ENCODE peak calls at places on chromosomes 4 and X, in nine cellular contexts. G is WTC11, B is omental fat pad, J is cardiac muscle cell, M is uterus, R is endothelial cell, I is WERI-Rb-1, H is epithelial cell of esophagus, E is fibroblast of the aortic adventitia. D is an unnamed sample.

GRCh38 chrX:17967888-17968287 is 106.8 kb upstream of the RAI2 start:
- DNase-seq in G (no peak), B (no peak), J (no peak), M (no peak), R (no peak), I (no peak), H (peak), E (no peak), D (no peak)

GRCh38 chr4:162341533-162341932 is 177.7 kb upstream of the FSTL5 start:
- DNase-seq in G (no peak), B (no peak), J (no peak), M (no peak), R (no peak), I (no peak), H (no peak), E (no peak), D (no peak)

GRCh38 chr4:15778742-15779231 is 659 bp downstream of the CD38 start:
- DNase-seq in G (peak), B (no peak), J (peak), M (peak), R (peak), I (no peak), H (no peak), E (peak), D (peak)

GRCh38 chr4:106594291-106594952 is 225.8 kb upstream of the GIMD1 start:
- DNase-seq in G (no peak), B (no peak), J (no peak), M (no peak), R (no peak), I (no peak), H (peak), E (no peak), D (no peak)

GRCh38 chrX:63855896-63856295 is 70.9 kb upstream of the ARHGEF9 start:
- DNase-seq in G (no peak), B (no peak), J (no peak), M (no peak), R (no peak), I (no peak), H (peak), E (no peak), D (no peak)

GRCh38 chr4:6991771-6992557 is 51.2 kb upstream of the TADA2B start:
- DNase-seq in G (no peak), B (no peak), J (peak), M (peak), R (no peak), I (no peak), H (peak), E (peak), D (no peak)

GRCh38 chr4:159197260-159197884 is 94.5 kb downstream of the RAPGEF2 start:
- DNase-seq in G (no peak), B (no peak), J (no peak), M (no peak), R (no peak), I (no peak), H (no peak), E (no peak), D (no peak)

GRCh38 chrX:46220822-46221221 is 324.4 kb downstream of the ZNF674 start:
- DNase-seq in G (no peak), B (no peak), J (no peak), M (no peak), R (no peak), I (no peak), H (no peak), E (no peak), D (no peak)

GRCh38 chr4:182643801-182644311 is 273.3 kb downstream of the DCTD start:
- DNase-seq in G (no peak), B (no peak), J (peak), M (no peak), R (no peak), I (no peak), H (peak), E (peak), D (no peak)

GRCh38 chrX:49172280-49172780 is 632 bp downstream of the PLP2 start:
- DNase-seq in G (no peak), B (no peak), J (peak), M (peak), R (no peak), I (no peak), H (peak), E (peak), D (peak)

GRCh38 chrX:45743081-45743533 is 542.4 kb upstream of the DIPK2B start:
- DNase-seq in G (peak), B (no peak), J (no peak), M (no peak), R (no peak), I (peak), H (peak), E (no peak), D (no peak)

GRCh38 chr4:185708348-185708747 is 103.6 kb downstream of the SORBS2 start:
- DNase-seq in G (no peak), B (no peak), J (peak), M (no peak), R (no peak), I (no peak), H (peak), E (peak), D (no peak)

GRCh38 chr4:159042097-159042605 is 60.7 kb upstream of the RAPGEF2 start:
- DNase-seq in G (no peak), B (no peak), J (peak), M (no peak), R (no peak), I (no peak), H (no peak), E (no peak), D (peak)

GRCh38 chr4:41327770-41328169 is 71.0 kb downstream of the UCHL1 start:
- DNase-seq in G (peak), B (no peak), J (no peak), M (no peak), R (no peak), I (no peak), H (peak), E (no peak), D (no peak)

GRCh38 chr4:168540086-168540864 is 43.4 kb downstream of the PALLD start:
- DNase-seq in G (no peak), B (no peak), J (no peak), M (no peak), R (no peak), I (peak), H (peak), E (peak), D (no peak)

GRCh38 chr4:2497931-2498330 is 29.0 kb downstream of the RNF4 start:
- DNase-seq in G (no peak), B (no peak), J (no peak), M (no peak), R (no peak), I (no peak), H (no peak), E (no peak), D (peak)

GRCh38 chr4:152674359-152674758 is 5.4 kb downstream of the TMEM154 start:
- DNase-seq in G (no peak), B (no peak), J (no peak), M (no peak), R (no peak), I (no peak), H (no peak), E (no peak), D (no peak)

GRCh38 chr4:97394653-97395052 is 748.6 kb downstream of the STPG2 start:
- DNase-seq in G (no peak), B (no peak), J (no peak), M (no peak), R (no peak), I (no peak), H (peak), E (no peak), D (no peak)

GRCh38 chr4:108135549-108136209 is 33.1 kb downstream of the LEF1 start:
- DNase-seq in G (peak), B (no peak), J (no peak), M (no peak), R (no peak), I (peak), H (peak), E (no peak), D (no peak)

GRCh38 chr4:164847967-164848649 is 28.9 kb upstream of the APELA start:
- DNase-seq in G (no peak), B (no peak), J (no peak), M (no peak), R (no peak), I (no peak), H (no peak), E (no peak), D (no peak)

GRCh38 chr4:85747871-85748491 is 273.0 kb downstream of the ARHGAP24 start:
- DNase-seq in G (peak), B (no peak), J (peak), M (no peak), R (peak), I (peak), H (peak), E (peak), D (peak)

GRCh38 chr4:113534698-113535097 is 226.8 kb downstream of the CAMK2D start:
- DNase-seq in G (no peak), B (no peak), J (peak), M (no peak), R (no peak), I (no peak), H (peak), E (peak), D (no peak)

GRCh38 chrX:13311560-13311959 is 8.3 kb downstream of the ATXN3L start:
- DNase-seq in G (no peak), B (no peak), J (no peak), M (no peak), R (no peak), I (no peak), H (no peak), E (no peak), D (no peak)

GRCh38 chrX:70062076-70062475 is at the start of gene OTUD6A:
- DNase-seq in G (peak), B (no peak), J (no peak), M (no peak), R (no peak), I (no peak), H (no peak), E (no peak), D (no peak)

GRCh38 chr4:4226606-4227438 is at the start of gene OTOP1:
- DNase-seq in G (no peak), B (no peak), J (no peak), M (no peak), R (no peak), I (no peak), H (no peak), E (no peak), D (no peak)

GRCh38 chr4:55733874-55734437 is 85.6 kb upstream of the EXOC1L start:
- DNase-seq in G (no peak), B (peak), J (peak), M (peak), R (no peak), I (no peak), H (peak), E (peak), D (no peak)

GRCh38 chrX:85084770-85085393 is 81.2 kb downstream of the APOOL start:
- DNase-seq in G (no peak), B (no peak), J (peak), M (no peak), R (peak), I (no peak), H (peak), E (peak), D (peak)

GRCh38 chr4:47383829-47384427 is 79.6 kb downstream of the COMMD8 start:
- DNase-seq in G (no peak), B (no peak), J (peak), M (no peak), R (no peak), I (no peak), H (peak), E (peak), D (peak)

GRCh38 chr4:169774466-169775445 is 17.0 kb upstream of the HPF1 start:
- DNase-seq in G (peak), B (no peak), J (peak), M (no peak), R (peak), I (no peak), H (no peak), E (no peak), D (no peak)

GRCh38 chr4:73311428-73311827 is 52.8 kb upstream of the ANKRD17 start:
- DNase-seq in G (no peak), B (no peak), J (peak), M (no peak), R (no peak), I (no peak), H (peak), E (peak), D (no peak)
- TF ChIP-seq CTCF in G (no peak), B (no peak), J (peak), M (no peak), R (peak), I (no peak), H (peak), E (peak), D (peak)

GRCh38 chrX:68945603-68946228 is 116.9 kb downstream of the EFNB1 start:
- DNase-seq in G (peak), B (no peak), J (peak), M (no peak), R (peak), I (peak), H (peak), E (peak), D (peak)
- TF ChIP-seq CTCF in G (peak), B (no peak), J (peak), M (no peak), R (peak), I (peak), H (peak), E (peak), D (peak)

DNA sequence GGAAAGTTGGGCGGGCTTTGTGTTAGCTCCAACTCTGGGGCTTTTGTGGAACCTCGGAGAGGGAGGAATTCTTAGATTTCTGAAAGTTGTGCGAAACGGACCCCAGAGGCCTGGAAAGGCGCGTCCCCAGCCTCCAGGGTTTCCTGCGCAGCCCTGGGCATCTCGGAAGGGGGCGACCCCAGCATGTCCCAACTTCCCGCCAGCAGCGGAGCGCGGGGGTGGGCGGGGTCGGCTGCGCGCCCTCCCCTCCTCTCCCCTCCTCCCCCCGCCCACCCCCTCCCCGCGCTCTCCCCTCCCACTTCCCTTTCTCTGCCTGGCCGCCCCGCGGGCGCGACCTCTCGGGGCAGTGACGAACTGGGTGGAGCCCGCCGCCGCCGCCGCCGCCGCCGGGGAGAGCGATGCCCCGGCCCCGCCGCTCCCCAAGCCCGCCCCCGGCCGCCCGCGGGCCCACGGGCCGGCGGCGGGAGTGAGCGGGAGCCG is 16.8 kb downstream of the PTTG2 start:
- DNase-seq in G (peak), B (peak), J (peak), M (peak), R (peak), I (peak), H (peak), E (peak), D (peak)
- TF ChIP-seq CTCF in G (no peak), B (no peak), J (no peak), M (no peak), R (no peak), I (peak), H (no peak), E (no peak), D (peak)

DNA sequence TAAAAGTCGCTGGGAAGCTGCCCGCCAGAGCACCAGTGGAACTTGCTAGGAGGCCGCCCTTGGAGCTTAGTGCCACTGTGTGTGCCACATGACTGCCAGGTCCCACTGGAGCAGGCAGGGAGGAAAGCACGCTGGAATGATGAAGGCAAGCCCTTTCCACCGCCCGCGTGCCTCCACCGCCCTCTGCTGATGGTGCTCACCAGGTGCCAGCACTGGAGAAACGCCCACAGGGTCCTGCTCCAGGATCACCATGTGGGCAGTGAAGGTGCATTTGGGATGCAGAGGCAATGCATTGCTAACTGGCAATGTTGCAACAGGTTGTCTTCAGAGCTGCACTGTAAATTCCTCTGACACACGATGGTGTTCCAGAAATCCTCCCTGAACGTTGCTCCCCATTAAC is 76.3 kb downstream of the SHROOM2 start:
- DNase-seq in G (peak), B (no peak), J (no peak), M (no peak), R (no peak), I (no peak), H (no peak), E (no peak), D (no peak)
- TF ChIP-seq CTCF in G (no peak), B (no peak), J (no peak), M (no peak), R (no peak), I (peak), H (no peak), E (no peak), D (peak)